ENCODE peak calls at places on chromosomes 2 and 18, in eight cellular contexts. U is body of pancreas; S is stimulated activated CD4-positive, alpha-beta T cell treated with anti-CD3 and anti-CD28 coated beads, Interleukin-1b, Interleukin-23, amount 100 ng/mL, for 1 hour; P is AG09319; A is RKO; V is RPMI8226; J is neuronal stem cell; Q is A673. K is an unnamed sample.

GRCh38 chr2:35298493-35298892 is 1057.1 kb upstream of the CRIM1 start:
- DNase-seq in Q (peak; percentile 21), P (no peak), J (no peak), S (no peak), V (no peak), A (peak; percentile 4), U (no peak), K (no peak)

GRCh38 chr2:160909781-160910242 is 250.4 kb upstream of the TANK start:
- DNase-seq in S (no peak), V (no peak), P (no peak), J (no peak), A (no peak), Q (no peak), U (no peak), K (no peak)

GRCh38 chr2:19769513-19769912 is 132.3 kb downstream of the TTC32 start:
- DNase-seq in A (peak; percentile 51), P (no peak), V (no peak), S (no peak), J (no peak), Q (peak; percentile 8), U (no peak), K (no peak)

GRCh38 chr2:14552818-14553217 is 79.7 kb upstream of the LRATD1 start:
- DNase-seq in V (no peak), S (no peak), Q (no peak), A (no peak), U (no peak), P (no peak), J (no peak), K (no peak)

GRCh38 chr2:167264380-167264779 is 376.1 kb downstream of the XIRP2 start:
- DNase-seq in Q (peak; percentile 49), P (no peak), A (peak; percentile 9), J (no peak), V (peak; percentile 12), S (no peak), U (no peak), K (peak; percentile 17)

GRCh38 chr18:55634545-55634944 is 46.6 kb upstream of the TCF4 start:
- DNase-seq in U (no peak), A (no peak), S (no peak), V (no peak), P (no peak), J (no peak), Q (peak; percentile 91), K (no peak)

GRCh38 chr2:12813166-12813565 is 96.4 kb downstream of the TRIB2 start:
- DNase-seq in Q (no peak), V (no peak), J (no peak), P (no peak), A (no peak), U (no peak), S (no peak), K (no peak)

GRCh38 chr2:214378455-214379103 is 32.3 kb upstream of the VWC2L start:
- DNase-seq in J (no peak), P (no peak), U (peak; percentile 29), Q (no peak), A (no peak), S (no peak), V (no peak), K (no peak)

GRCh38 chr2:184053326-184053725 is 545.0 kb upstream of the ZNF804A start:
- DNase-seq in J (no peak), A (no peak), U (peak; percentile 29), P (no peak), Q (no peak), V (no peak), S (no peak), K (no peak)

GRCh38 chr2:166637051-166637450 is 143.0 kb upstream of the SCN7A start:
- DNase-seq in J (no peak), Q (no peak), P (no peak), U (no peak), S (no peak), V (no peak), A (no peak), K (no peak)